ENCODE peak calls at places on chromosomes 3 and 15, in six cellular contexts. L is HepG2, Q is GM12878, Z is K562, W is H1, T is HCT116. P is an unnamed sample.

GRCh38 chr3:72123908-72124441 is 339.0 kb upstream of the PROK2 start:
- DNase-seq in L (peak; percentile 21), Z (peak; percentile 64), T (peak; percentile 75), W (no peak), Q (peak; percentile 19), P (no peak)

GRCh38 chr3:48232734-48233133 is 8.2 kb upstream of the ZNF589 start:
- DNase-seq in T (peak; percentile 74), W (peak; percentile 72), L (peak; percentile 76), Z (peak; percentile 80), Q (peak; percentile 63), P (peak; percentile 77)

GRCh38 chr3:179016979-179017670 is 54.5 kb downstream of the ZMAT3 start:
- DNase-seq in Q (peak; percentile 62), L (no peak), T (no peak), Z (no peak), W (no peak), P (no peak)

GRCh38 chr3:125231895-125232294 is 19.3 kb upstream of the SLC12A8 start:
- DNase-seq in Q (no peak), Z (no peak), W (no peak), L (no peak), T (no peak), P (no peak)

GRCh38 chr3:64651286-64651685 is 36.5 kb downstream of the ADAMTS9 start:
- DNase-seq in Z (no peak), Q (no peak), T (no peak), L (no peak), W (no peak), P (no peak)

GRCh38 chr3:37144806-37145205 is 29.6 kb downstream of the LRRFIP2 start:
- DNase-seq in T (no peak), Q (no peak), W (no peak), Z (no peak), L (peak; percentile 30), P (no peak)

GRCh38 chr3:140859592-140860336 is 81.9 kb upstream of the SLC25A36 start:
- DNase-seq in Q (no peak), W (no peak), T (no peak), Z (no peak), L (no peak), P (no peak)

GRCh38 chr15:98734472-98735284 is 86.3 kb downstream of the IGF1R start:
- DNase-seq in T (no peak), L (peak; percentile 88), Q (no peak), Z (no peak), W (no peak), P (no peak)

GRCh38 chr15:100241572-100242479 is 99.9 kb downstream of the ADAMTS17 start:
- DNase-seq in W (no peak), L (peak; percentile 63), Z (peak; percentile 59), Q (no peak), T (peak; percentile 51), P (peak; percentile 54)

GRCh38 chr15:48800811-48801460 is 9.9 kb downstream of the CEP152 start:
- DNase-seq in W (no peak), T (no peak), Q (no peak), L (peak; percentile 26), Z (peak; percentile 13), P (no peak)

GRCh38 chr15:80694624-80695098 is 449 bp upstream of the ABHD17C start:
- DNase-seq in W (peak; percentile 63), Z (peak; percentile 15), L (no peak), T (no peak), Q (no peak), P (no peak)

GRCh38 chr3:15778332-15778858 is 19.4 kb downstream of the ANKRD28 start:
- DNase-seq in Q (no peak), W (no peak), Z (no peak), L (no peak), T (no peak), P (no peak)

GRCh38 chr3:175421897-175422296 is 562.8 kb downstream of the NAALADL2 start:
- DNase-seq in Z (no peak), W (no peak), T (no peak), Q (no peak), L (no peak), P (no peak)

GRCh38 chr3:29012011-29012410 is 268.9 kb upstream of the RBMS3 start:
- DNase-seq in L (no peak), Q (no peak), Z (no peak), T (no peak), W (no peak), P (no peak)

GRCh38 chr15:50687302-50687902 is 805 bp upstream of the TRPM7 start:
- DNase-seq in L (no peak), Z (no peak), W (no peak), T (no peak), Q (peak; percentile 7), P (peak; percentile 2)

GRCh38 chr3:150376001-150376848 is 31.9 kb upstream of the TSC22D2 start:
- DNase-seq in W (no peak), Q (no peak), Z (peak; percentile 45), L (peak; percentile 14), T (no peak), P (no peak)

GRCh38 chr3:16464499-16465150 is 48.9 kb downstream of the RFTN1 start:
- DNase-seq in L (no peak), T (no peak), Z (no peak), Q (no peak), W (no peak), P (no peak)

GRCh38 chr3:167318306-167318705 is 61.8 kb downstream of the ZBBX start:
- DNase-seq in W (no peak), T (no peak), L (no peak), Z (no peak), Q (no peak), P (no peak)

GRCh38 chr3:50806806-50807205 is 132.1 kb downstream of the DOCK3 start:
- DNase-seq in T (no peak), Z (no peak), L (no peak), Q (no peak), W (no peak), P (peak; percentile 32)

GRCh38 chr3:176961916-176962315 is 235.4 kb downstream of the TBL1XR1 start:
- DNase-seq in Z (no peak), L (no peak), T (no peak), Q (no peak), W (no peak), P (peak; percentile 28)

GRCh38 chr3:31495971-31496370 is 36.8 kb upstream of the STT3B start:
- DNase-seq in Z (no peak), W (no peak), L (no peak), Q (no peak), T (no peak), P (no peak)

GRCh38 chr3:44111482-44111881 is 130.2 kb upstream of the TOPAZ1 start:
- DNase-seq in W (no peak), Q (no peak), Z (no peak), T (no peak), L (no peak), P (no peak)

GRCh38 chr3:155179966-155180757 is 100.0 kb downstream of the MME start:
- DNase-seq in T (no peak), L (no peak), W (no peak), Q (no peak), Z (peak; percentile 22), P (no peak)

GRCh38 chr3:24401090-24401810 is 93.4 kb downstream of the THRB start:
- DNase-seq in L (no peak), W (no peak), T (no peak), Q (no peak), Z (no peak), P (no peak)

GRCh38 chr15:48939686-48940085 is 24.0 kb downstream of the SHC4 start:
- DNase-seq in W (no peak), Z (no peak), L (no peak), T (no peak), Q (no peak), P (no peak)

GRCh38 chr3:117102441-117102840 is 392.9 kb downstream of the TUSC7 start:
- DNase-seq in W (no peak), Z (no peak), Q (no peak), T (no peak), L (no peak), P (no peak)

GRCh38 chr15:77186518-77187095 is 115.7 kb upstream of the TSPAN3 start:
- DNase-seq in W (no peak), Q (peak; percentile 39), T (peak; percentile 10), Z (peak; percentile 45), L (no peak), P (peak; percentile 20)

GRCh38 chr3:38371541-38372213 is 25.1 kb downstream of the XYLB start:
- DNase-seq in L (no peak), T (no peak), Z (no peak), Q (no peak), W (no peak), P (no peak)
- TF ChIP-seq ZNF274 in L (no peak), T (no peak), Z (no peak), Q (no peak), W (no peak), P (no peak)

GRCh38 chr3:13008114-13008995 is 64.9 kb downstream of the IQSEC1 start:
- DNase-seq in L (no peak), Z (no peak), W (no peak), Q (no peak), T (no peak), P (no peak)

GRCh38 chr3:13011369-13012227 is 61.6 kb downstream of the IQSEC1 start:
- DNase-seq in T (no peak), Z (peak; percentile 79), Q (peak; percentile 92), L (peak; percentile 32), W (no peak), P (no peak)

GRCh38 chr3:13009132-13009945 is 63.9 kb downstream of the IQSEC1 start:
- DNase-seq in T (no peak), W (no peak), Q (no peak), Z (peak; percentile 47), L (no peak), P (no peak)

GRCh38 chr3:13010770-13011169 is 62.5 kb downstream of the IQSEC1 start:
- DNase-seq in W (no peak), Q (no peak), Z (no peak), L (no peak), T (no peak), P (no peak)

GRCh38 chr3:13009946-13010315 is 63.3 kb downstream of the IQSEC1 start:
- DNase-seq in Z (no peak), Q (no peak), T (no peak), L (no peak), W (no peak), P (no peak)
- H3K4me1 ChIP-seq in Z (peaks cover 82% of the 10 kb centered on the region), Q (peaks cover 96% of the 10 kb centered on the region), T (peaks cover 14% of the 10 kb centered on the region), L (peaks cover 8% of the 10 kb centered on the region), W (peaks cover 7% of the 10 kb centered on the region), P (peaks cover 38% of the 10 kb centered on the region)

GRCh38 chr3:98732239-98733054 is 30.7 kb upstream of the ST3GAL6 start:
- DNase-seq in L (peak; percentile 82), W (peak; percentile 84), T (peak; percentile 40), Z (no peak), Q (no peak), P (peak; percentile 47)
- H3K9ac ChIP-seq in L (peak overlapping the region; percentile 85), W (peak overlapping the region; percentile 61), T (peak overlapping the region; percentile 76), Z (no peak overlapping the region), Q (peak overlapping the region; percentile 73), P (peak overlapping the region; percentile 88)

GRCh38 chr15:59327942-59328341 is 44.7 kb downstream of the MYO1E start:
- DNase-seq in T (no peak), Z (no peak), L (no peak), Q (no peak), W (peak; percentile 40), P (no peak)

GRCh38 chr15:59330649-59331048 is 42.0 kb downstream of the MYO1E start:
- DNase-seq in T (no peak), Z (no peak), L (peak; percentile 10), W (no peak), Q (no peak), P (no peak)

GRCh38 chr15:59329091-59329490 is 43.6 kb downstream of the MYO1E start:
- DNase-seq in Z (no peak), W (no peak), Q (no peak), L (no peak), T (no peak), P (no peak)

GRCh38 chr15:59332009-59332408 is 40.7 kb downstream of the MYO1E start:
- DNase-seq in Z (no peak), L (no peak), W (no peak), Q (no peak), T (no peak), P (no peak)

GRCh38 chr15:59329570-59330350 is 42.9 kb downstream of the MYO1E start:
- DNase-seq in W (no peak), T (peak; percentile 35), Q (no peak), Z (no peak), L (peak; percentile 76), P (no peak)
- TF ChIP-seq ZNF274 in W (no peak), T (no peak), Q (no peak), Z (no peak), L (no peak), P (no peak)

P was measured in NT2/D1.